ENCODE peak calls at places on chromosome 11, in nine cellular contexts. B is CD4-positive, CD25-positive, alpha-beta regulatory T cell; K is transverse colon; R is prostate gland; M is stomach; T is cardiac muscle cell; V is ascending aorta; S is heart right ventricle; J is neural progenitor cell. C is an unnamed sample.

GRCh38 chr11:90639687-90640086 is 416.8 kb upstream of the CHORDC1 start:
- DNase-seq in B (no peak), K (no peak), R (no peak), M (no peak), T (peak), V (no peak), S (no peak), J (no peak), C (no peak)

GRCh38 chr11:77201370-77201769 is 73.3 kb downstream of the MYO7A start:
- DNase-seq in B (no peak), K (no peak), R (no peak), M (no peak), T (no peak), V (no peak), S (no peak), J (no peak), C (no peak)

GRCh38 chr11:121800704-121801516 is 315.1 kb downstream of the BLID start:
- DNase-seq in B (no peak), K (no peak), R (no peak), M (no peak), T (peak), V (no peak), S (no peak), J (peak), C (peak)

GRCh38 chr11:122748968-122749687 is 89.2 kb upstream of the CRTAM start:
- DNase-seq in B (peak), K (peak), R (no peak), M (no peak), T (peak), V (peak), S (peak), J (no peak), C (no peak)

GRCh38 chr11:2891291-2891690 is 5.7 kb upstream of the CDKN1C start:
- DNase-seq in B (no peak), K (no peak), R (no peak), M (no peak), T (peak), V (no peak), S (no peak), J (peak), C (no peak)

GRCh38 chr11:87224486-87224885 is 186.8 kb downstream of the TMEM135 start:
- DNase-seq in B (no peak), K (no peak), R (no peak), M (no peak), T (no peak), V (no peak), S (no peak), J (no peak), C (no peak)

GRCh38 chr11:102252339-102252891 is 64.9 kb upstream of the BIRC3 start:
- DNase-seq in B (no peak), K (no peak), R (no peak), M (no peak), T (no peak), V (no peak), S (no peak), J (no peak), C (no peak)

GRCh38 chr11:110097459-110098012 is 4.3 kb downstream of the ZC3H12C start:
- DNase-seq in B (no peak), K (no peak), R (no peak), M (no peak), T (no peak), V (no peak), S (no peak), J (no peak), C (no peak)

GRCh38 chr11:46436113-46436512 is 44.5 kb upstream of the CHRM4 start:
- DNase-seq in B (no peak), K (no peak), R (no peak), M (no peak), T (no peak), V (no peak), S (no peak), J (no peak), C (no peak)
- H3K27ac ChIP-seq in B (no peak), K (no peak), R (no peak), M (no peak), T (no peak), V (no peak), S (no peak), J (no peak), C (no peak)

GRCh38 chr11:119100246-119100959 is 1.2 kb downstream of the DPAGT1 start:
- DNase-seq in B (no peak), K (no peak), R (no peak), M (no peak), T (no peak), V (no peak), S (no peak), J (peak), C (no peak)
- H3K27ac ChIP-seq in B (no peak), K (peak), R (no peak), M (peak), T (peak), V (no peak), S (no peak), J (no peak), C (no peak)

GRCh38 chr11:7910389-7910788 is 20.7 kb downstream of the OR10A6 start:
- DNase-seq in B (no peak), K (no peak), R (no peak), M (no peak), T (no peak), V (no peak), S (no peak), J (no peak), C (no peak)
- H3K27ac ChIP-seq in B (no peak), K (no peak), R (no peak), M (no peak), T (no peak), V (no peak), S (no peak), J (no peak), C (peak)

GRCh38 chr11:65593518-65594414 is 1.8 kb downstream of the KCNK7 start:
- DNase-seq in B (peak), K (peak), R (no peak), M (no peak), T (peak), V (no peak), S (no peak), J (peak), C (peak)
- H3K27ac ChIP-seq in B (no peak), K (no peak), R (no peak), M (peak), T (no peak), V (no peak), S (no peak), J (no peak), C (no peak)

GRCh38 chr11:33292306-33292705 is 35.1 kb downstream of the HIPK3 start:
- DNase-seq in B (no peak), K (no peak), R (no peak), M (no peak), T (peak), V (no peak), S (no peak), J (no peak), C (no peak)
- H3K27ac ChIP-seq in B (no peak), K (peak), R (no peak), M (peak), T (peak), V (peak), S (peak), J (no peak), C (no peak)

GRCh38 chr11:119446871-119447663 is 24.1 kb upstream of the THY1 start:
- DNase-seq in B (no peak), K (no peak), R (no peak), M (no peak), T (no peak), V (no peak), S (no peak), J (no peak), C (no peak)
- H3K27ac ChIP-seq in B (no peak), K (no peak), R (no peak), M (no peak), T (no peak), V (no peak), S (no peak), J (no peak), C (no peak)